ENCODE peak calls at places on chromosomes 12 and 14, in ten cellular contexts. One of them, this sample, is unnamed.

GRCh38 chr14:31025335-31026075 is at the start of gene AP4S1:
- DNase-seq in GM13976: peak
- DNase-seq in suprapubic skin: peak
- DNase-seq in heart left ventricle: peak
- DNase-seq in endothelial cell: peak
- DNase-seq in RWPE1: peak
- DNase-seq in dorsolateral prefrontal cortex: peak
- DNase-seq in lower lobe of right lung: peak
- DNase-seq in lung: peak
- DNase-seq in esophagus squamous epithelium: no peak
- DNase-seq in this sample: peak

GRCh38 chr12:115984607-115985006 is 292.9 kb downstream of the MED13L start:
- DNase-seq in GM13976: no peak
- DNase-seq in suprapubic skin: no peak
- DNase-seq in heart left ventricle: no peak
- DNase-seq in endothelial cell: no peak
- DNase-seq in RWPE1: no peak
- DNase-seq in dorsolateral prefrontal cortex: no peak
- DNase-seq in lower lobe of right lung: no peak
- DNase-seq in lung: no peak
- DNase-seq in esophagus squamous epithelium: no peak
- DNase-seq in this sample: no peak

GRCh38 chr12:132384916-132385315 is 55.5 kb upstream of the GALNT9 start:
- DNase-seq in GM13976: no peak
- DNase-seq in suprapubic skin: no peak
- DNase-seq in heart left ventricle: no peak
- DNase-seq in endothelial cell: no peak
- DNase-seq in RWPE1: no peak
- DNase-seq in dorsolateral prefrontal cortex: no peak
- DNase-seq in lower lobe of right lung: no peak
- DNase-seq in lung: no peak
- DNase-seq in esophagus squamous epithelium: no peak
- DNase-seq in this sample: no peak

GRCh38 chr14:61178226-61179060 is 102.7 kb downstream of the TMEM30B start:
- DNase-seq in GM13976: no peak
- DNase-seq in suprapubic skin: no peak
- DNase-seq in heart left ventricle: no peak
- DNase-seq in endothelial cell: no peak
- DNase-seq in RWPE1: peak
- DNase-seq in dorsolateral prefrontal cortex: no peak
- DNase-seq in lower lobe of right lung: no peak
- DNase-seq in lung: no peak
- DNase-seq in esophagus squamous epithelium: no peak
- DNase-seq in this sample: no peak

GRCh38 chr12:58310828-58311273 is 369.5 kb downstream of the ATP23 start:
- DNase-seq in GM13976: no peak
- DNase-seq in suprapubic skin: no peak
- DNase-seq in heart left ventricle: no peak
- DNase-seq in endothelial cell: no peak
- DNase-seq in RWPE1: peak
- DNase-seq in dorsolateral prefrontal cortex: no peak
- DNase-seq in lower lobe of right lung: no peak
- DNase-seq in lung: no peak
- DNase-seq in esophagus squamous epithelium: no peak
- DNase-seq in this sample: no peak

GRCh38 chr12:117835113-117835512 is 133.7 kb downstream of the KSR2 start:
- DNase-seq in GM13976: no peak
- DNase-seq in suprapubic skin: no peak
- DNase-seq in heart left ventricle: no peak
- DNase-seq in endothelial cell: no peak
- DNase-seq in RWPE1: no peak
- DNase-seq in dorsolateral prefrontal cortex: no peak
- DNase-seq in lower lobe of right lung: no peak
- DNase-seq in lung: no peak
- DNase-seq in esophagus squamous epithelium: no peak
- DNase-seq in this sample: no peak

GRCh38 chr12:20395791-20396550 is 27.6 kb downstream of the PDE3A start:
- DNase-seq in GM13976: no peak
- DNase-seq in suprapubic skin: no peak
- DNase-seq in heart left ventricle: peak
- DNase-seq in endothelial cell: no peak
- DNase-seq in RWPE1: no peak
- DNase-seq in dorsolateral prefrontal cortex: no peak
- DNase-seq in lower lobe of right lung: no peak
- DNase-seq in lung: no peak
- DNase-seq in esophagus squamous epithelium: no peak
- DNase-seq in this sample: no peak

GRCh38 chr14:105908481-105908911 is 382.1 kb downstream of the TMEM121 start:
- DNase-seq in GM13976: peak
- DNase-seq in suprapubic skin: no peak
- DNase-seq in heart left ventricle: no peak
- DNase-seq in endothelial cell: no peak
- DNase-seq in RWPE1: no peak
- DNase-seq in dorsolateral prefrontal cortex: no peak
- DNase-seq in lower lobe of right lung: no peak
- DNase-seq in lung: no peak
- DNase-seq in esophagus squamous epithelium: no peak
- DNase-seq in this sample: no peak

GRCh38 chr12:14410177-14410576 is 44.7 kb downstream of the ATF7IP start:
- DNase-seq in GM13976: no peak
- DNase-seq in suprapubic skin: no peak
- DNase-seq in heart left ventricle: no peak
- DNase-seq in endothelial cell: no peak
- DNase-seq in RWPE1: no peak
- DNase-seq in dorsolateral prefrontal cortex: no peak
- DNase-seq in lower lobe of right lung: no peak
- DNase-seq in lung: no peak
- DNase-seq in esophagus squamous epithelium: no peak
- DNase-seq in this sample: no peak

GRCh38 chr14:64645220-64645891 is 58.9 kb upstream of the PLEKHG3 start:
- DNase-seq in GM13976: no peak
- DNase-seq in suprapubic skin: no peak
- DNase-seq in heart left ventricle: peak
- DNase-seq in endothelial cell: peak
- DNase-seq in RWPE1: no peak
- DNase-seq in dorsolateral prefrontal cortex: no peak
- DNase-seq in lower lobe of right lung: no peak
- DNase-seq in lung: no peak
- DNase-seq in esophagus squamous epithelium: no peak
- DNase-seq in this sample: no peak

GRCh38 chr12:125055591-125055990 is 9.6 kb upstream of the AACS start:
- DNase-seq in GM13976: no peak
- DNase-seq in suprapubic skin: no peak
- DNase-seq in heart left ventricle: no peak
- DNase-seq in endothelial cell: no peak
- DNase-seq in RWPE1: no peak
- DNase-seq in dorsolateral prefrontal cortex: no peak
- DNase-seq in lower lobe of right lung: no peak
- DNase-seq in lung: no peak
- DNase-seq in esophagus squamous epithelium: no peak
- DNase-seq in this sample: no peak

GRCh38 chr12:106107566-106107965 is 31.2 kb downstream of the NUAK1 start:
- DNase-seq in GM13976: no peak
- DNase-seq in suprapubic skin: no peak
- DNase-seq in heart left ventricle: no peak
- DNase-seq in endothelial cell: no peak
- DNase-seq in RWPE1: no peak
- DNase-seq in dorsolateral prefrontal cortex: no peak
- DNase-seq in lower lobe of right lung: no peak
- DNase-seq in lung: no peak
- DNase-seq in esophagus squamous epithelium: no peak
- DNase-seq in this sample: no peak

GRCh38 chr14:42163136-42163535 is 556.5 kb downstream of the LRFN5 start:
- DNase-seq in GM13976: no peak
- DNase-seq in suprapubic skin: no peak
- DNase-seq in heart left ventricle: no peak
- DNase-seq in endothelial cell: no peak
- DNase-seq in RWPE1: no peak
- DNase-seq in dorsolateral prefrontal cortex: no peak
- DNase-seq in lower lobe of right lung: no peak
- DNase-seq in lung: no peak
- DNase-seq in esophagus squamous epithelium: no peak
- DNase-seq in this sample: no peak

GRCh38 chr12:102961488-102961801 is 4.0 kb downstream of the ASCL1 start:
- DNase-seq in GM13976: no peak
- DNase-seq in suprapubic skin: no peak
- DNase-seq in heart left ventricle: no peak
- DNase-seq in endothelial cell: no peak
- DNase-seq in RWPE1: no peak
- DNase-seq in dorsolateral prefrontal cortex: no peak
- DNase-seq in lower lobe of right lung: no peak
- DNase-seq in lung: no peak
- DNase-seq in esophagus squamous epithelium: no peak
- DNase-seq in this sample: no peak

GRCh38 chr12:59780605-59781135 is 184.8 kb downstream of the SLC16A7 start:
- DNase-seq in GM13976: no peak
- DNase-seq in suprapubic skin: no peak
- DNase-seq in heart left ventricle: no peak
- DNase-seq in endothelial cell: peak
- DNase-seq in RWPE1: no peak
- DNase-seq in dorsolateral prefrontal cortex: no peak
- DNase-seq in lower lobe of right lung: no peak
- DNase-seq in lung: no peak
- DNase-seq in esophagus squamous epithelium: no peak
- DNase-seq in this sample: no peak
- TF ChIP-seq CTCF in GM13976: peak
- TF ChIP-seq CTCF in suprapubic skin: no peak
- TF ChIP-seq CTCF in heart left ventricle: peak
- TF ChIP-seq CTCF in endothelial cell: no peak
- TF ChIP-seq CTCF in RWPE1: peak
- TF ChIP-seq CTCF in dorsolateral prefrontal cortex: peak
- TF ChIP-seq CTCF in lower lobe of right lung: no peak
- TF ChIP-seq CTCF in lung: peak
- TF ChIP-seq CTCF in esophagus squamous epithelium: no peak
- TF ChIP-seq CTCF in this sample: peak

GRCh38 chr14:74979442-74980397 is 23.0 kb upstream of the EIF2B2 start:
- DNase-seq in GM13976: peak
- DNase-seq in suprapubic skin: peak
- DNase-seq in heart left ventricle: no peak
- DNase-seq in endothelial cell: no peak
- DNase-seq in RWPE1: no peak
- DNase-seq in dorsolateral prefrontal cortex: no peak
- DNase-seq in lower lobe of right lung: no peak
- DNase-seq in lung: no peak
- DNase-seq in esophagus squamous epithelium: no peak
- DNase-seq in this sample: no peak
- TF ChIP-seq CTCF in GM13976: no peak
- TF ChIP-seq CTCF in suprapubic skin: no peak
- TF ChIP-seq CTCF in heart left ventricle: no peak
- TF ChIP-seq CTCF in endothelial cell: no peak
- TF ChIP-seq CTCF in RWPE1: no peak
- TF ChIP-seq CTCF in dorsolateral prefrontal cortex: no peak
- TF ChIP-seq CTCF in lower lobe of right lung: no peak
- TF ChIP-seq CTCF in lung: no peak
- TF ChIP-seq CTCF in esophagus squamous epithelium: no peak
- TF ChIP-seq CTCF in this sample: no peak

GRCh38 chr12:64255249-64255648 is 33.2 kb upstream of the KICS2 start:
- DNase-seq in GM13976: no peak
- DNase-seq in suprapubic skin: no peak
- DNase-seq in heart left ventricle: no peak
- DNase-seq in endothelial cell: no peak
- DNase-seq in RWPE1: no peak
- DNase-seq in dorsolateral prefrontal cortex: no peak
- DNase-seq in lower lobe of right lung: no peak
- DNase-seq in lung: no peak
- DNase-seq in esophagus squamous epithelium: no peak
- DNase-seq in this sample: no peak

GRCh38 chr12:64252708-64253107 is 30.6 kb upstream of the KICS2 start:
- DNase-seq in GM13976: no peak
- DNase-seq in suprapubic skin: no peak
- DNase-seq in heart left ventricle: no peak
- DNase-seq in endothelial cell: no peak
- DNase-seq in RWPE1: no peak
- DNase-seq in dorsolateral prefrontal cortex: no peak
- DNase-seq in lower lobe of right lung: no peak
- DNase-seq in lung: no peak
- DNase-seq in esophagus squamous epithelium: no peak
- DNase-seq in this sample: no peak

GRCh38 chr12:64258576-64258975 is 36.5 kb upstream of the KICS2 start:
- DNase-seq in GM13976: no peak
- DNase-seq in suprapubic skin: no peak
- DNase-seq in heart left ventricle: no peak
- DNase-seq in endothelial cell: no peak
- DNase-seq in RWPE1: no peak
- DNase-seq in dorsolateral prefrontal cortex: no peak
- DNase-seq in lower lobe of right lung: no peak
- DNase-seq in lung: no peak
- DNase-seq in esophagus squamous epithelium: no peak
- DNase-seq in this sample: no peak

GRCh38 chr12:64253356-64253755 is 31.3 kb upstream of the KICS2 start:
- DNase-seq in GM13976: no peak
- DNase-seq in suprapubic skin: no peak
- DNase-seq in heart left ventricle: no peak
- DNase-seq in endothelial cell: no peak
- DNase-seq in RWPE1: no peak
- DNase-seq in dorsolateral prefrontal cortex: no peak
- DNase-seq in lower lobe of right lung: no peak
- DNase-seq in lung: no peak
- DNase-seq in esophagus squamous epithelium: no peak
- DNase-seq in this sample: no peak

GRCh38 chr12:64256166-64256800 is 34.2 kb upstream of the KICS2 start:
- DNase-seq in GM13976: peak
- DNase-seq in suprapubic skin: no peak
- DNase-seq in heart left ventricle: no peak
- DNase-seq in endothelial cell: no peak
- DNase-seq in RWPE1: peak
- DNase-seq in dorsolateral prefrontal cortex: no peak
- DNase-seq in lower lobe of right lung: no peak
- DNase-seq in lung: no peak
- DNase-seq in esophagus squamous epithelium: no peak
- DNase-seq in this sample: no peak
- TF ChIP-seq CTCF in GM13976: peak
- TF ChIP-seq CTCF in suprapubic skin: peak
- TF ChIP-seq CTCF in heart left ventricle: peak
- TF ChIP-seq CTCF in endothelial cell: peak
- TF ChIP-seq CTCF in RWPE1: peak
- TF ChIP-seq CTCF in dorsolateral prefrontal cortex: peak
- TF ChIP-seq CTCF in lower lobe of right lung: peak
- TF ChIP-seq CTCF in lung: peak
- TF ChIP-seq CTCF in esophagus squamous epithelium: no peak
- TF ChIP-seq CTCF in this sample: peak

DNA sequence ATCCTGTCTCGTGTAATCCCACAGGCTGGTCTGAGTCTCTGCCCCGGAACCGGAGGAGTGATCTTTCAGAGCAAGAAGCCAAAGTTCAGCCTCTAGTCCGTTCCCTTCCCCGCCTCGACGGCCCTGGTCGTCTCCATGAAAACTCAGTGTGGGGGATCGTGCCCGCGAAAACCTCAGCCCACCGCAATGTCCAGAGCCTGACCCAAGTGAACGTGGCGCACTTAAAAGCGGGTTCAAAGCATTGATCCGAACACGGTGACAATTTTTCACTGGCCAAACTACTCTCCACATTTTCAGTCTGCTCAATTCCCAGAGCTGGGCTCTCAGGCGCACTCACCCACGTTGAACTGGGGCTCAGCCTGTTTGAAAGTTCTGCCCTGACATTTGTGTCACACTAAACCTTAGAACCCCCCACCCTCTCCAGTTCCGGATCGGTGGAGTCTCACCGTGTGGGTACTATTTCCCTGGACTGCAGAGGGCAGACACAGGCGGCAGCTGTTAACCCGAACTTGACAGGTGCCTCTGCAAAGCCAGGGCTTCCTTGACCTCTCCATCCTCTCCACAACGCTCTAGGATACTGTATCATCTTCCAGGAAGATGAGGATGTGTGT is 883 bp upstream of the PRICKLE1 start:
- DNase-seq in GM13976: peak
- DNase-seq in suprapubic skin: peak
- DNase-seq in heart left ventricle: peak
- DNase-seq in endothelial cell: peak
- DNase-seq in RWPE1: no peak
- DNase-seq in dorsolateral prefrontal cortex: peak
- DNase-seq in lower lobe of right lung: peak
- DNase-seq in lung: no peak
- DNase-seq in esophagus squamous epithelium: no peak
- DNase-seq in this sample: no peak
- TF ChIP-seq CTCF in GM13976: no peak
- TF ChIP-seq CTCF in suprapubic skin: no peak
- TF ChIP-seq CTCF in heart left ventricle: peak
- TF ChIP-seq CTCF in endothelial cell: no peak
- TF ChIP-seq CTCF in RWPE1: no peak
- TF ChIP-seq CTCF in dorsolateral prefrontal cortex: no peak
- TF ChIP-seq CTCF in lower lobe of right lung: no peak
- TF ChIP-seq CTCF in lung: no peak
- TF ChIP-seq CTCF in esophagus squamous epithelium: no peak
- TF ChIP-seq CTCF in this sample: no peak